ENCODE peak calls at places on chromosomes 12 and 14, in four cellular contexts. One of them, this sample, is unnamed.

GRCh38 chr14:62015945-62016344 is 253.7 kb downstream of the SNAPC1 start:
- DNase-seq in K562: no peak
- DNase-seq in A549: no peak
- DNase-seq in GM12878: no peak
- DNase-seq in this sample: peak

GRCh38 chr12:11944321-11944720 is 126.4 kb upstream of the BCL2L14 start:
- DNase-seq in A549: no peak
- DNase-seq in K562: no peak
- DNase-seq in GM12878: no peak
- DNase-seq in this sample: no peak

GRCh38 chr12:26636710-26637328 is 196.2 kb downstream of the ITPR2 start:
- DNase-seq in K562: no peak
- DNase-seq in GM12878: no peak
- DNase-seq in A549: peak
- DNase-seq in this sample: peak

GRCh38 chr12:7176595-7176994 is 12.9 kb upstream of the PEX5 start:
- DNase-seq in K562: no peak
- DNase-seq in A549: no peak
- DNase-seq in GM12878: no peak
- DNase-seq in this sample: no peak

GRCh38 chr12:119589087-119589486 is 4.5 kb upstream of the TMEM233 start:
- DNase-seq in K562: no peak
- DNase-seq in GM12878: no peak
- DNase-seq in A549: no peak
- DNase-seq in this sample: peak

GRCh38 chr12:62006076-62006732 is 254.0 kb upstream of the USP15 start:
- DNase-seq in A549: peak
- DNase-seq in K562: peak
- DNase-seq in GM12878: no peak
- DNase-seq in this sample: peak

GRCh38 chr12:103924761-103925641 is 5.2 kb upstream of the HSP90B1 start:
- DNase-seq in GM12878: peak
- DNase-seq in A549: peak
- DNase-seq in K562: no peak
- DNase-seq in this sample: peak

GRCh38 chr12:28051516-28052456 is 79.3 kb upstream of the PTHLH start:
- DNase-seq in GM12878: no peak
- DNase-seq in K562: no peak
- DNase-seq in A549: no peak
- DNase-seq in this sample: peak

GRCh38 chr12:26701604-26702215 is 131.3 kb downstream of the ITPR2 start:
- DNase-seq in K562: peak
- DNase-seq in GM12878: no peak
- DNase-seq in A549: peak
- DNase-seq in this sample: peak

GRCh38 chr12:109580272-109580671 is 6.7 kb downstream of the MVK start:
- DNase-seq in GM12878: no peak
- DNase-seq in K562: no peak
- DNase-seq in A549: no peak
- DNase-seq in this sample: no peak

GRCh38 chr12:112167031-112167461 is 41.7 kb downstream of the TRAFD1 start:
- DNase-seq in GM12878: no peak
- DNase-seq in A549: no peak
- DNase-seq in K562: no peak
- DNase-seq in this sample: no peak

GRCh38 chr12:133124674-133125073 is 5.4 kb downstream of the ZNF891 start:
- DNase-seq in K562: no peak
- DNase-seq in GM12878: no peak
- DNase-seq in A549: no peak
- DNase-seq in this sample: no peak

GRCh38 chr14:68271996-68272395 is 452.4 kb downstream of the RAD51B start:
- DNase-seq in K562: no peak
- DNase-seq in GM12878: peak
- DNase-seq in A549: no peak
- DNase-seq in this sample: no peak

GRCh38 chr14:94880805-94881204 is 110.9 kb upstream of the GSC start:
- DNase-seq in K562: no peak
- DNase-seq in A549: no peak
- DNase-seq in GM12878: no peak
- DNase-seq in this sample: no peak

GRCh38 chr12:7101047-7101693 is 7.8 kb downstream of the C1RL start:
- DNase-seq in GM12878: no peak
- DNase-seq in K562: no peak
- DNase-seq in A549: no peak
- DNase-seq in this sample: peak

GRCh38 chr12:126309278-126309677 is 1244.0 kb downstream of the AACS start:
- DNase-seq in K562: no peak
- DNase-seq in A549: no peak
- DNase-seq in GM12878: no peak
- DNase-seq in this sample: no peak

GRCh38 chr12:12606793-12607589 is 4.7 kb upstream of the CREBL2 start:
- DNase-seq in GM12878: peak
- DNase-seq in K562: no peak
- DNase-seq in A549: peak
- DNase-seq in this sample: peak

GRCh38 chr12:1916396-1917171 is 1.9 kb downstream of the CACNA2D4 start:
- DNase-seq in K562: peak
- DNase-seq in GM12878: no peak
- DNase-seq in A549: no peak
- DNase-seq in this sample: no peak

GRCh38 chr12:44976246-44976645 is 74.7 kb downstream of the DBX2 start:
- DNase-seq in A549: no peak
- DNase-seq in K562: no peak
- DNase-seq in GM12878: no peak
- DNase-seq in this sample: no peak

GRCh38 chr12:48104531-48104930 is 1.3 kb downstream of the SENP1 start:
- DNase-seq in K562: no peak
- DNase-seq in GM12878: no peak
- DNase-seq in A549: no peak
- DNase-seq in this sample: no peak

GRCh38 chr12:2682301-2683282 is 112.2 kb upstream of the FKBP4 start:
- DNase-seq in K562: no peak
- DNase-seq in A549: peak
- DNase-seq in GM12878: no peak
- DNase-seq in this sample: peak

GRCh38 chr14:101501858-101502615 is 59.3 kb upstream of the DIO3 start:
- DNase-seq in A549: no peak
- DNase-seq in K562: no peak
- DNase-seq in GM12878: no peak
- DNase-seq in this sample: no peak

GRCh38 chr14:105865266-105865903 is 339.0 kb downstream of the TMEM121 start:
- DNase-seq in GM12878: no peak
- DNase-seq in A549: no peak
- DNase-seq in K562: no peak
- DNase-seq in this sample: no peak

GRCh38 chr14:31902002-31902401 is 175.1 kb upstream of the ARHGAP5 start:
- DNase-seq in K562: peak
- DNase-seq in GM12878: no peak
- DNase-seq in A549: no peak
- DNase-seq in this sample: no peak

GRCh38 chr12:24728366-24728765 is 220.5 kb downstream of the BCAT1 start:
- DNase-seq in K562: no peak
- DNase-seq in A549: peak
- DNase-seq in GM12878: no peak
- DNase-seq in this sample: peak

GRCh38 chr14:55302770-55303472 is 31.7 kb downstream of the FBXO34 start:
- DNase-seq in A549: no peak
- DNase-seq in GM12878: no peak
- DNase-seq in K562: no peak
- DNase-seq in this sample: no peak

GRCh38 chr12:71439613-71440392 is at the start of gene LGR5:
- DNase-seq in A549: peak
- DNase-seq in GM12878: no peak
- DNase-seq in K562: no peak
- DNase-seq in this sample: peak

GRCh38 chr12:59657266-59657665 is 61.4 kb downstream of the SLC16A7 start:
- DNase-seq in A549: no peak
- DNase-seq in K562: no peak
- DNase-seq in GM12878: no peak
- DNase-seq in this sample: peak

GRCh38 chr14:71142375-71143038 is 235.2 kb downstream of the PCNX1 start:
- DNase-seq in K562: no peak
- DNase-seq in GM12878: peak
- DNase-seq in A549: no peak
- DNase-seq in this sample: peak

GRCh38 chr14:90642239-90642717 is 174.0 kb downstream of the TTC7B start:
- DNase-seq in GM12878: no peak
- DNase-seq in K562: no peak
- DNase-seq in A549: peak
- DNase-seq in this sample: peak

GRCh38 chr14:53193193-53193592 is 40.1 kb upstream of the DDHD1 start:
- DNase-seq in GM12878: no peak
- DNase-seq in A549: no peak
- DNase-seq in K562: no peak
- DNase-seq in this sample: peak

GRCh38 chr12:84793558-84794367 is 118.8 kb downstream of the SLC6A15 start:
- DNase-seq in GM12878: no peak
- DNase-seq in A549: no peak
- DNase-seq in K562: no peak
- DNase-seq in this sample: peak

DNA sequence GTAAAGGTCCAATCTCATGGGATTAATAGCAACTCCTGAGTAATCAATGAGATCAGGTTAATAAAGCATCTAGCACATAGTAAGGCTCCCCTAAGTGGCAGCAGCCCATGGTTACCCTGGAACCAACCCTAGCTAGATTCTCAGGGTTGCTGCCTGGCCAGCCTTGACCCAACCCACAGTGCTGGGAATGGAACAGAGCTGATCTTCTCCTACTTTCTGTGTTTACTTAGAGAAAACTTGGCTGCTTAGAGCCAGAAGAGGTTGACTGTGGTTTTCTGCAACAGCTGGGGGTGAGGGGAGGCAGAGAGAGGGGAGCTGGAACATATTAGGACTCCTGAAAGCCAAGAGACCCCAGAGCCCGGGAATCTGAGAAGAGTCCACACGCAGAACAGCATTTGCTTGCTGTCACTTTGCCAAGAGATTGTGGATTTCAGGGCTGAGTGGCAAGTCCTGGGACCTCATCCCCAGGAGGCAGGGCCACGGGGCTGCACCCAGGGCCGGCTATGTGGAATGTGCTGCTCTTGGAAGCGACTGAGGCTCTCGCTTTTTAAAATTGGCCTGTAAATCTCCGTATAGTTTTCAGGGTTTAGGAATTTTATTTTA is 22.2 kb upstream of the MED13L start:
- DNase-seq in A549: no peak
- DNase-seq in GM12878: no peak
- DNase-seq in K562: no peak
- DNase-seq in this sample: peak
- TF ChIP-seq ELK1 in A549: no peak
- TF ChIP-seq ELK1 in GM12878: no peak
- TF ChIP-seq ELK1 in K562: no peak
- TF ChIP-seq ELK1 in this sample: no peak

DNA sequence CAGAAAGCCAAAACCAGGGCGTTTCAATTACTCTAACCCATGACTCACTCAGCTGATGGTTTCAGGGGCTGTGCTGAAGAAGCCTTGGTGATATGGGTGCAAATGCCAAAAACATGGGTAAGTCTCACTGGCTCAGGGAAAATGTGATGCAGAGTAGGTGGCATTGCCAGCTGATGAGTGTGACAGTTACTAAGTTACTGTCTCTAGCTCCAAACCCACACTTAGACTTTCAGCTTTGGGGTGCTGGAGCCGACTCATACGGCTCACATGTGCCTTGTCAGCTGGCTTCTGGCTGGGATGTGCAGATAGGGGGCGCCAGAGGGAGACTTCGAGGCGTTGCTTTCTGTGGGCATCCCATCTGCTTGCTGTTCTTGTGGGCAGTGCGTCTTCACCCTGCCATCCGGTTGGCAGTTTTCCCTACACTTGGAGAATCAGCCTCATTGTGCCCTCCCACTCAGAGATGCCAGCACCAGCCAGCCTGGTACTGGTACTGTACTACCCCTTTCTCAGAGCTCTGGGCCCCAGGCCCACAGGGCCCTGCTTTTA is 11.1 kb upstream of the KRT7 start:
- DNase-seq in A549: peak
- DNase-seq in GM12878: no peak
- DNase-seq in K562: peak
- DNase-seq in this sample: peak
- TF ChIP-seq ELK1 in A549: no peak
- TF ChIP-seq ELK1 in GM12878: no peak
- TF ChIP-seq ELK1 in K562: no peak
- TF ChIP-seq ELK1 in this sample: no peak

GRCh38 chr12:9647825-9648700 is 21.4 kb upstream of the CLEC2D start:
- DNase-seq in GM12878: peak
- DNase-seq in K562: peak
- DNase-seq in A549: peak
- DNase-seq in this sample: peak

GRCh38 chr12:9642606-9643270 is 26.8 kb upstream of the CLEC2D start:
- DNase-seq in GM12878: no peak
- DNase-seq in A549: no peak
- DNase-seq in K562: no peak
- DNase-seq in this sample: no peak

GRCh38 chr12:9649532-9649940 is 20.0 kb upstream of the CLEC2D start:
- DNase-seq in A549: no peak
- DNase-seq in GM12878: peak
- DNase-seq in K562: no peak
- DNase-seq in this sample: no peak

GRCh38 chr12:9648701-9649531 is 20.6 kb upstream of the CLEC2D start:
- DNase-seq in A549: no peak
- DNase-seq in K562: no peak
- DNase-seq in GM12878: no peak
- DNase-seq in this sample: peak

DNA sequence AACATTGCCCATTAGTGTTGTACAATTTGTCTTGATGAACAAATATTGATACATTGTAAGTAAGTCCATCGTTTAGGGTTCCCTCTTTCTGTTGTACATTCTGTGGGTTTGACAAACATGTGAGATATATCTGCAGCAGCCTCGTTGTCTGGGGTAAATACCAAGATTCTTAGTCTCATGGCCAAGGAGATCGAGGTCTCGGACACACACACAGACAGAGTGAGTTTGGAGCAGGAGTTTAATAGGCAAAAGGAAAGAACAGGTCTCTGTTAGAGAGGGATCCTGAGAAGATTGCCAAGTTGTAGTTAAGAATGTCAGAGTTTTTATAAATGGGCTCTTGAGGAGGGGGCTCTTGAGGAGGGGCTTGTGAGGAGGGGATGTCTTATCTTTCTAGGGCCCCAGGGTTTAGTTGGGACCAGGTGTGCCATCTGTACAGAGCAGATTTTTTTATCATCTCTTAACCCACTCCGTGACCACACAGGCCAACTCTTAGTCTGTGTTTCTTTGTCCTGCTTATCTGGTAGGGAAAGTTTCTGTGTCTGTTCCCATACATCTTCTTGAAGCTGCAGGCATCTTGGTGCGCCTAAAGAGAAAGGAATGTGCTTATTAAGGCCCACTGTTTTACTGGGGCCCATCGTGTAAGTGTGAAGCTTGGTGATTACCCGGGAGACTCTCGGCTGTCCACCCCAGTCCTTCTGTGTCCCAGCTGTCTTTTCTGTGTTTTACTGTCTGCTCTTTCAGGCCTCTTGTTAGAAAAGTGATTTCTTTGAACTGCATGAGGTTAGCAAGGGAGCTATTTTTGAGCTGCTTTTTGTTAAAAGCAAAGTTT is 22.5 kb upstream of the CLEC2D start:
- DNase-seq in A549: peak
- DNase-seq in GM12878: no peak
- DNase-seq in K562: no peak
- DNase-seq in this sample: peak
- TF ChIP-seq ELK1 in A549: no peak
- TF ChIP-seq ELK1 in GM12878: no peak
- TF ChIP-seq ELK1 in K562: no peak
- TF ChIP-seq ELK1 in this sample: no peak

GRCh38 chr14:27242874-27243273 is 645.0 kb upstream of the NOVA1 start:
- DNase-seq in A549: no peak
- DNase-seq in GM12878: no peak
- DNase-seq in K562: no peak
- DNase-seq in this sample: no peak
- TF ChIP-seq ELK1 in A549: no peak
- TF ChIP-seq ELK1 in GM12878: no peak
- TF ChIP-seq ELK1 in K562: no peak
- TF ChIP-seq ELK1 in this sample: no peak